ENCODE peak calls at places on chromosomes 4 and X, in ten cellular contexts. S is M059J; R is aorta; X is naive thymus-derived CD4-positive, alpha-beta T cell; T is KBM-7; O is RWPE1; V is germinal center; Z is T follicular helper cell; A is pancreas; P is NCI-H510A treated with DMSO at 0.1 percent for 48 hours. Y is an unnamed sample.

GRCh38 chrX:22135994-22136684 is 104.0 kb downstream of the PHEX start:
- DNase-seq in S (peak), R (no peak), X (peak), T (peak), O (peak), V (peak), Z (no peak), A (peak), P (peak), Y (no peak)

GRCh38 chrX:130245441-130245840 is 23.3 kb downstream of the ZNF280C start:
- DNase-seq in S (peak), R (no peak), X (no peak), T (no peak), O (no peak), V (no peak), Z (no peak), A (no peak), P (no peak), Y (no peak)

GRCh38 chrX:9429767-9430166 is 35.1 kb upstream of the TBL1X start:
- DNase-seq in S (no peak), R (no peak), X (no peak), T (no peak), O (no peak), V (no peak), Z (no peak), A (no peak), P (peak), Y (no peak)

GRCh38 chr4:57658673-57659072 is 548.5 kb upstream of the IGFBP7 start:
- DNase-seq in S (no peak), R (no peak), X (no peak), T (no peak), O (no peak), V (no peak), Z (no peak), A (no peak), P (no peak), Y (no peak)

GRCh38 chrX:130268500-130269170 is at the start of gene ZNF280C:
- DNase-seq in S (peak), R (peak), X (peak), T (peak), O (peak), V (peak), Z (peak), A (peak), P (peak), Y (peak)

GRCh38 chrX:136211766-136212556 is 39.2 kb downstream of the MAP7D3 start:
- DNase-seq in S (peak), R (no peak), X (no peak), T (no peak), O (no peak), V (no peak), Z (no peak), A (no peak), P (no peak), Y (no peak)

GRCh38 chrX:45849261-45849660 is 648.6 kb upstream of the DIPK2B start:
- DNase-seq in S (peak), R (no peak), X (peak), T (peak), O (peak), V (no peak), Z (no peak), A (no peak), P (peak), Y (no peak)

GRCh38 chr4:42570221-42570620 is 86.7 kb downstream of the ATP8A1 start:
- DNase-seq in S (no peak), R (no peak), X (no peak), T (no peak), O (no peak), V (no peak), Z (no peak), A (peak), P (no peak), Y (no peak)

GRCh38 chr4:129583868-129584267 is 487.9 kb downstream of the C4orf33 start:
- DNase-seq in S (no peak), R (no peak), X (no peak), T (no peak), O (no peak), V (no peak), Z (no peak), A (no peak), P (no peak), Y (no peak)

GRCh38 chr4:23455482-23455881 is 434.4 kb downstream of the PPARGC1A start:
- DNase-seq in S (peak), R (no peak), X (no peak), T (no peak), O (no peak), V (no peak), Z (no peak), A (peak), P (no peak), Y (no peak)

GRCh38 chr4:137635596-137635995 is 103.3 kb upstream of the PCDH18 start:
- DNase-seq in S (no peak), R (no peak), X (no peak), T (no peak), O (no peak), V (no peak), Z (no peak), A (no peak), P (no peak), Y (no peak)

GRCh38 chrX:72609313-72609712 is 36.7 kb upstream of the HDAC8 start:
- DNase-seq in S (peak), R (no peak), X (no peak), T (peak), O (peak), V (no peak), Z (no peak), A (no peak), P (no peak), Y (no peak)